ENCODE peak calls at places on chromosomes 6 and 20, in seven cellular contexts. One of them, this sample, is unnamed.

GRCh38 chr6:3117912-3118352 is 579 bp upstream of the BPHL start:
- DNase-seq in ovary: no peak
- DNase-seq in sigmoid colon: no peak
- DNase-seq in neural progenitor cell: no peak
- DNase-seq in esophagus squamous epithelium: no peak
- DNase-seq in SK-N-SH: no peak
- DNase-seq in Peyer's patch: no peak
- DNase-seq in this sample: no peak

GRCh38 chr6:94196891-94197290 is 777.5 kb upstream of the EPHA7 start:
- DNase-seq in esophagus squamous epithelium: no peak
- DNase-seq in SK-N-SH: no peak
- DNase-seq in Peyer's patch: no peak
- DNase-seq in sigmoid colon: no peak
- DNase-seq in ovary: no peak
- DNase-seq in neural progenitor cell: no peak
- DNase-seq in this sample: no peak

GRCh38 chr6:132391391-132392291 is 9.6 kb downstream of the MOXD1 start:
- DNase-seq in SK-N-SH: no peak
- DNase-seq in Peyer's patch: no peak
- DNase-seq in sigmoid colon: peak; percentile 88
- DNase-seq in esophagus squamous epithelium: peak; percentile 2
- DNase-seq in ovary: no peak
- DNase-seq in neural progenitor cell: peak; percentile 39
- DNase-seq in this sample: peak; percentile 70

GRCh38 chr6:144305985-144306384 is 20.9 kb downstream of the UTRN start:
- DNase-seq in esophagus squamous epithelium: no peak
- DNase-seq in neural progenitor cell: no peak
- DNase-seq in sigmoid colon: no peak
- DNase-seq in ovary: no peak
- DNase-seq in Peyer's patch: no peak
- DNase-seq in SK-N-SH: no peak
- DNase-seq in this sample: no peak

GRCh38 chr20:46712056-46712636 is 2.7 kb downstream of the SLC2A10 start:
- DNase-seq in esophagus squamous epithelium: no peak
- DNase-seq in SK-N-SH: no peak
- DNase-seq in neural progenitor cell: peak; percentile 52
- DNase-seq in sigmoid colon: no peak
- DNase-seq in Peyer's patch: no peak
- DNase-seq in ovary: no peak
- DNase-seq in this sample: no peak

GRCh38 chr6:142395768-142396231 is 94.0 kb downstream of the ADGRG6 start:
- DNase-seq in neural progenitor cell: no peak
- DNase-seq in esophagus squamous epithelium: no peak
- DNase-seq in Peyer's patch: no peak
- DNase-seq in ovary: no peak
- DNase-seq in SK-N-SH: no peak
- DNase-seq in sigmoid colon: no peak
- DNase-seq in this sample: no peak

GRCh38 chr6:166903027-166903426 is 53.3 kb downstream of the RNASET2 start:
- DNase-seq in sigmoid colon: no peak
- DNase-seq in neural progenitor cell: no peak
- DNase-seq in SK-N-SH: no peak
- DNase-seq in ovary: no peak
- DNase-seq in Peyer's patch: no peak
- DNase-seq in esophagus squamous epithelium: no peak
- DNase-seq in this sample: no peak

GRCh38 chr6:137588472-137588871 is 94.3 kb upstream of the OLIG3 start:
- DNase-seq in ovary: no peak
- DNase-seq in Peyer's patch: no peak
- DNase-seq in neural progenitor cell: no peak
- DNase-seq in SK-N-SH: no peak
- DNase-seq in esophagus squamous epithelium: no peak
- DNase-seq in sigmoid colon: no peak
- DNase-seq in this sample: no peak

GRCh38 chr6:99512033-99512432 is 3.2 kb downstream of the USP45 start:
- DNase-seq in SK-N-SH: no peak
- DNase-seq in Peyer's patch: no peak
- DNase-seq in sigmoid colon: no peak
- DNase-seq in ovary: no peak
- DNase-seq in esophagus squamous epithelium: no peak
- DNase-seq in neural progenitor cell: no peak
- DNase-seq in this sample: no peak

GRCh38 chr6:106162926-106163325 is 76.8 kb downstream of the PRDM1 start:
- DNase-seq in Peyer's patch: no peak
- DNase-seq in esophagus squamous epithelium: no peak
- DNase-seq in neural progenitor cell: no peak
- DNase-seq in sigmoid colon: no peak
- DNase-seq in ovary: no peak
- DNase-seq in SK-N-SH: no peak
- DNase-seq in this sample: no peak

GRCh38 chr20:22686097-22686496 is 101.7 kb upstream of the FOXA2 start:
- DNase-seq in neural progenitor cell: peak; percentile 55
- DNase-seq in esophagus squamous epithelium: no peak
- DNase-seq in Peyer's patch: no peak
- DNase-seq in SK-N-SH: peak; percentile 60
- DNase-seq in ovary: no peak
- DNase-seq in sigmoid colon: no peak
- DNase-seq in this sample: peak; percentile 8

GRCh38 chr20:1334761-1335160 is 5.8 kb upstream of the SDCBP2 start:
- DNase-seq in sigmoid colon: no peak
- DNase-seq in ovary: no peak
- DNase-seq in neural progenitor cell: no peak
- DNase-seq in Peyer's patch: no peak
- DNase-seq in SK-N-SH: no peak
- DNase-seq in esophagus squamous epithelium: no peak
- DNase-seq in this sample: no peak

GRCh38 chr6:113182370-113183141 is 674.6 kb upstream of the MARCKS start:
- DNase-seq in esophagus squamous epithelium: no peak
- DNase-seq in ovary: no peak
- DNase-seq in SK-N-SH: no peak
- DNase-seq in Peyer's patch: no peak
- DNase-seq in neural progenitor cell: no peak
- DNase-seq in sigmoid colon: no peak
- DNase-seq in this sample: peak; percentile 67

GRCh38 chr6:43940393-43941087 is 170.5 kb downstream of the VEGFA start:
- DNase-seq in SK-N-SH: no peak
- DNase-seq in Peyer's patch: no peak
- DNase-seq in ovary: no peak
- DNase-seq in neural progenitor cell: no peak
- DNase-seq in esophagus squamous epithelium: no peak
- DNase-seq in sigmoid colon: peak; percentile 26
- DNase-seq in this sample: no peak

GRCh38 chr6:33013608-33014007 is 4.2 kb upstream of the HLA-DOA start:
- DNase-seq in ovary: no peak
- DNase-seq in SK-N-SH: no peak
- DNase-seq in esophagus squamous epithelium: no peak
- DNase-seq in Peyer's patch: no peak
- DNase-seq in neural progenitor cell: no peak
- DNase-seq in sigmoid colon: no peak
- DNase-seq in this sample: no peak
- TF ChIP-seq CTCF in ovary: no peak
- TF ChIP-seq CTCF in SK-N-SH: no peak
- TF ChIP-seq CTCF in esophagus squamous epithelium: no peak
- TF ChIP-seq CTCF in Peyer's patch: no peak
- TF ChIP-seq CTCF in neural progenitor cell: no peak
- TF ChIP-seq CTCF in sigmoid colon: no peak
- TF ChIP-seq CTCF in this sample: no peak

DNA sequence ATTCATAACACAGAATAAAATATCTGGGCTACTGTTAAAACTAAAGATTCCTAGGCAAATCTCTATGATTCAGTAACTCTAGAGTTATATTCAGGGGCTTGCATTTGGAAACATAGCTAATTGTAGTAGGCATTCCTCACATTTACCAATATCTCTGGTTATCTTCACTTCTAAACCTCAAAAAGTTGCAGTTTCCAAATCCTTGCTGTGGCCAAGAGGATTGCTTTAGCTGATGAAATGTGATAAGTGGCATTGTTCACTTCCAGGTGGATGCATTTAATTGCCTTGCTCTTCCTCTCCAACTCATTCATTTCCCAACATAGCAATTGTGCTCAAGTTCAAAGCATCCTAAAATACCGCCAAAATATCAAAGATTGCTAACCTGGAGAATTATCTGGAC is 246.6 kb downstream of the GRIK2 start:
- DNase-seq in sigmoid colon: no peak
- DNase-seq in Peyer's patch: no peak
- DNase-seq in SK-N-SH: no peak
- DNase-seq in neural progenitor cell: no peak
- DNase-seq in ovary: no peak
- DNase-seq in esophagus squamous epithelium: no peak
- DNase-seq in this sample: no peak
- H3K4me3 ChIP-seq in sigmoid colon: no peak overlapping the region
- H3K4me3 ChIP-seq in Peyer's patch: no peak overlapping the region
- H3K4me3 ChIP-seq in SK-N-SH: no peak overlapping the region
- H3K4me3 ChIP-seq in neural progenitor cell: no peak overlapping the region
- H3K4me3 ChIP-seq in ovary: no peak overlapping the region
- H3K4me3 ChIP-seq in esophagus squamous epithelium: no peak overlapping the region
- H3K4me3 ChIP-seq in this sample: no peak overlapping the region

GRCh38 chr6:116111552-116112528 is 11.2 kb downstream of the NT5DC1 start:
- DNase-seq in neural progenitor cell: peak; percentile 66
- DNase-seq in sigmoid colon: no peak
- DNase-seq in ovary: no peak
- DNase-seq in esophagus squamous epithelium: no peak
- DNase-seq in SK-N-SH: peak; percentile 26
- DNase-seq in Peyer's patch: no peak
- DNase-seq in this sample: no peak
- TF ChIP-seq CTCF in neural progenitor cell: peak; percentile 80
- TF ChIP-seq CTCF in sigmoid colon: no peak
- TF ChIP-seq CTCF in ovary: no peak
- TF ChIP-seq CTCF in esophagus squamous epithelium: peak; percentile 35
- TF ChIP-seq CTCF in SK-N-SH: peak; percentile 66
- TF ChIP-seq CTCF in Peyer's patch: peak; percentile 40
- TF ChIP-seq CTCF in this sample: peak; percentile 71

DNA sequence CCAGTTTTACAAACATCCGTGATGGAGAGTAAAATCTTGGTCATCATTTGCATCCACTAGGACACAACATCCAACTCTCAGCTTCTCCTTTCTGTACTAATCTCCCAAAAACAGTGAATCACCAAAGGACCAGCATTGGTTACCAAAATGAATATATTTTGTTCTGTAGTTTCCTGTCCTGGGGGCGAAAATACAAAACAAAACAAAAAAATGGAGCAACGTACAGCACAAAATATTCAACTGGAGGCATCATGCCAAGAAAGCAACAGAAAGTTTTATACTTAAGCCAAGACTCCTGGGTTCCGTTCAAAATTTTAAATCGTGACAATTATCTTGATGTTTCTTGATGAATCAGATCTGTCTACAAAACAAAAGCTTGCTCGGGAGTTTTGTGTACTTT is 126.6 kb upstream of the CCDC28A start:
- DNase-seq in sigmoid colon: no peak
- DNase-seq in SK-N-SH: no peak
- DNase-seq in Peyer's patch: no peak
- DNase-seq in neural progenitor cell: no peak
- DNase-seq in ovary: no peak
- DNase-seq in esophagus squamous epithelium: no peak
- DNase-seq in this sample: peak; percentile 42
- H3K4me3 ChIP-seq in sigmoid colon: no peak overlapping the region
- H3K4me3 ChIP-seq in SK-N-SH: no peak overlapping the region
- H3K4me3 ChIP-seq in Peyer's patch: no peak overlapping the region
- H3K4me3 ChIP-seq in neural progenitor cell: no peak overlapping the region
- H3K4me3 ChIP-seq in ovary: no peak overlapping the region
- H3K4me3 ChIP-seq in esophagus squamous epithelium: peak overlapping the region; percentile 2
- H3K4me3 ChIP-seq in this sample: peak overlapping the region; percentile 23

GRCh38 chr6:15061908-15062307 is 184.0 kb upstream of the JARID2 start:
- DNase-seq in SK-N-SH: no peak
- DNase-seq in neural progenitor cell: no peak
- DNase-seq in esophagus squamous epithelium: no peak
- DNase-seq in ovary: no peak
- DNase-seq in sigmoid colon: no peak
- DNase-seq in Peyer's patch: no peak
- DNase-seq in this sample: no peak

GRCh38 chr6:15062311-15063252 is 183.3 kb upstream of the JARID2 start:
- DNase-seq in neural progenitor cell: no peak
- DNase-seq in Peyer's patch: no peak
- DNase-seq in ovary: no peak
- DNase-seq in SK-N-SH: no peak
- DNase-seq in esophagus squamous epithelium: no peak
- DNase-seq in sigmoid colon: no peak
- DNase-seq in this sample: peak; percentile 83

GRCh38 chr6:15063253-15063853 is 182.5 kb upstream of the JARID2 start:
- DNase-seq in sigmoid colon: no peak
- DNase-seq in ovary: no peak
- DNase-seq in esophagus squamous epithelium: no peak
- DNase-seq in neural progenitor cell: no peak
- DNase-seq in SK-N-SH: no peak
- DNase-seq in Peyer's patch: peak; percentile 26
- DNase-seq in this sample: no peak

GRCh38 chr6:15061176-15061575 is 184.7 kb upstream of the JARID2 start:
- DNase-seq in sigmoid colon: no peak
- DNase-seq in ovary: no peak
- DNase-seq in SK-N-SH: no peak
- DNase-seq in Peyer's patch: no peak
- DNase-seq in neural progenitor cell: peak; percentile 39
- DNase-seq in esophagus squamous epithelium: no peak
- DNase-seq in this sample: no peak

GRCh38 chr6:15058200-15059070 is 187.4 kb upstream of the JARID2 start:
- DNase-seq in SK-N-SH: peak; percentile 58
- DNase-seq in esophagus squamous epithelium: no peak
- DNase-seq in sigmoid colon: no peak
- DNase-seq in ovary: no peak
- DNase-seq in Peyer's patch: no peak
- DNase-seq in neural progenitor cell: no peak
- DNase-seq in this sample: no peak
- TF ChIP-seq CTCF in SK-N-SH: no peak
- TF ChIP-seq CTCF in esophagus squamous epithelium: no peak
- TF ChIP-seq CTCF in sigmoid colon: no peak
- TF ChIP-seq CTCF in ovary: no peak
- TF ChIP-seq CTCF in Peyer's patch: no peak
- TF ChIP-seq CTCF in neural progenitor cell: peak; percentile 16
- TF ChIP-seq CTCF in this sample: no peak

GRCh38 chr6:108738684-108739406 is 109.4 kb upstream of the ARMC2 start:
- DNase-seq in neural progenitor cell: no peak
- DNase-seq in sigmoid colon: no peak
- DNase-seq in Peyer's patch: no peak
- DNase-seq in ovary: no peak
- DNase-seq in esophagus squamous epithelium: no peak
- DNase-seq in SK-N-SH: no peak
- DNase-seq in this sample: no peak

GRCh38 chr6:108739496-108740330 is 108.5 kb upstream of the ARMC2 start:
- DNase-seq in SK-N-SH: no peak
- DNase-seq in Peyer's patch: no peak
- DNase-seq in esophagus squamous epithelium: no peak
- DNase-seq in ovary: no peak
- DNase-seq in sigmoid colon: no peak
- DNase-seq in neural progenitor cell: no peak
- DNase-seq in this sample: no peak

GRCh38 chr6:108742041-108742440 is 106.2 kb upstream of the ARMC2 start:
- DNase-seq in Peyer's patch: no peak
- DNase-seq in esophagus squamous epithelium: no peak
- DNase-seq in ovary: no peak
- DNase-seq in SK-N-SH: no peak
- DNase-seq in neural progenitor cell: no peak
- DNase-seq in sigmoid colon: no peak
- DNase-seq in this sample: no peak

GRCh38 chr6:108744244-108744972 is 103.8 kb upstream of the ARMC2 start:
- DNase-seq in SK-N-SH: no peak
- DNase-seq in sigmoid colon: no peak
- DNase-seq in neural progenitor cell: no peak
- DNase-seq in esophagus squamous epithelium: no peak
- DNase-seq in Peyer's patch: no peak
- DNase-seq in ovary: no peak
- DNase-seq in this sample: no peak

GRCh38 chr6:108741346-108741989 is 106.8 kb upstream of the ARMC2 start:
- DNase-seq in SK-N-SH: no peak
- DNase-seq in Peyer's patch: no peak
- DNase-seq in esophagus squamous epithelium: no peak
- DNase-seq in sigmoid colon: no peak
- DNase-seq in neural progenitor cell: no peak
- DNase-seq in ovary: no peak
- DNase-seq in this sample: no peak
- H3K4me3 ChIP-seq in SK-N-SH: no peak overlapping the region
- H3K4me3 ChIP-seq in Peyer's patch: no peak overlapping the region
- H3K4me3 ChIP-seq in esophagus squamous epithelium: no peak overlapping the region
- H3K4me3 ChIP-seq in sigmoid colon: no peak overlapping the region
- H3K4me3 ChIP-seq in neural progenitor cell: no peak overlapping the region
- H3K4me3 ChIP-seq in ovary: no peak overlapping the region
- H3K4me3 ChIP-seq in this sample: no peak overlapping the region

This sample was measured in AG09309.